ENCODE peak calls at places on chromosomes 1 and 21, in four cellular contexts. T is H1, C is mesendoderm, O is H9. L is an unnamed sample.

GRCh38 chr1:53110370-53111072 is 31.9 kb downstream of the SLC1A7 start:
- DNase-seq in T (no peak), C (no peak), O (no peak), L (peak; percentile 66)

GRCh38 chr1:17475729-17476128 is 36.3 kb upstream of the RCC2 start:
- DNase-seq in T (no peak), C (no peak), O (peak; percentile 22), L (peak; percentile 66)

GRCh38 chr1:54168206-54168965 is 15.6 kb upstream of the CDCP2 start:
- DNase-seq in T (no peak), C (no peak), O (no peak), L (no peak)

GRCh38 chr1:93816970-93817738 is 61.9 kb downstream of the DNTTIP2 start:
- DNase-seq in T (no peak), C (peak; percentile 81), O (no peak), L (peak; percentile 85)

GRCh38 chr21:33198346-33199135 is 31.2 kb upstream of the IFNAR2 start:
- DNase-seq in T (no peak), C (no peak), O (no peak), L (peak; percentile 63)

GRCh38 chr1:21192284-21192683 is 15.6 kb upstream of the EIF4G3 start:
- DNase-seq in T (no peak), C (no peak), O (no peak), L (no peak)

GRCh38 chr1:114485286-114485685 is 25.7 kb downstream of the TRIM33 start:
- DNase-seq in T (no peak), C (no peak), O (no peak), L (peak; percentile 14)

GRCh38 chr1:241167121-241167619 is 189.8 kb downstream of the RGS7 start:
- DNase-seq in T (no peak), C (no peak), O (no peak), L (no peak)

GRCh38 chr1:212232020-212232570 is 53.1 kb upstream of the PPP2R5A start:
- DNase-seq in T (no peak), C (no peak), O (no peak), L (no peak)

GRCh38 chr1:44406761-44407429 is 1.8 kb downstream of the RNF220 start:
- DNase-seq in T (peak; percentile 74), C (peak; percentile 35), O (no peak), L (no peak)

GRCh38 chr1:30506785-30507312 is 216.5 kb downstream of the MATN1 start:
- DNase-seq in T (no peak), C (no peak), O (no peak), L (no peak)

GRCh38 chr1:151837841-151838490 is 1.7 kb downstream of the C2CD4D start:
- DNase-seq in T (no peak), C (peak; percentile 29), O (no peak), L (peak; percentile 10)

GRCh38 chr21:33418686-33419085 is 15.5 kb downstream of the IFNGR2 start:
- DNase-seq in T (no peak), C (no peak), O (no peak), L (no peak)

GRCh38 chr21:44464351-44464750 is 9.0 kb downstream of the LRRC3 start:
- DNase-seq in T (no peak), C (no peak), O (no peak), L (no peak)

GRCh38 chr1:32138965-32139364 is 31.1 kb downstream of the KPNA6 start:
- DNase-seq in T (no peak), C (peak; percentile 31), O (no peak), L (peak; percentile 55)

GRCh38 chr1:161230762-161231161 is 4.9 kb downstream of the TOMM40L start:
- DNase-seq in T (no peak), C (no peak), O (no peak), L (no peak)

GRCh38 chr1:196400478-196401453 is 207.5 kb downstream of the KCNT2 start:
- DNase-seq in T (no peak), C (peak; percentile 18), O (no peak), L (peak; percentile 42)

GRCh38 chr1:42259739-42260064 is 75.3 kb downstream of the FOXJ3 start:
- DNase-seq in T (no peak), C (no peak), O (no peak), L (peak; percentile 42)

GRCh38 chr1:21626921-21627339 is 42.2 kb downstream of the RAP1GAP start:
- DNase-seq in T (no peak), C (no peak), O (no peak), L (no peak)

GRCh38 chr1:38243106-38243505 is 196.5 kb upstream of the POU3F1 start:
- DNase-seq in T (no peak), C (peak; percentile 38), O (peak; percentile 57), L (no peak)

GRCh38 chr1:189805735-189806134 is 671.9 kb downstream of the BRINP3 start:
- DNase-seq in T (no peak), C (peak; percentile 11), O (no peak), L (no peak)

GRCh38 chr1:63264161-63264560 is 58.2 kb upstream of the FOXD3 start:
- DNase-seq in T (no peak), C (peak; percentile 1), O (no peak), L (no peak)

GRCh38 chr1:162023547-162024501 is at the start of gene OLFML2B:
- DNase-seq in T (peak; percentile 88), C (peak; percentile 68), O (peak; percentile 81), L (peak; percentile 76)

GRCh38 chr1:184061396-184062003 is 10.0 kb downstream of the TSEN15 start:
- DNase-seq in T (no peak), C (peak; percentile 80), O (no peak), L (peak; percentile 88)

GRCh38 chr1:27408151-27408550 is 15.7 kb downstream of the GPR3 start:
- DNase-seq in T (no peak), C (no peak), O (no peak), L (no peak)

GRCh38 chr1:170240409-170240808 is 94.7 kb downstream of the NTMT2 start:
- DNase-seq in T (no peak), C (no peak), O (no peak), L (no peak)

GRCh38 chr1:234134878-234135277 is 230.4 kb downstream of the SLC35F3 start:
- DNase-seq in T (no peak), C (no peak), O (no peak), L (no peak)

GRCh38 chr1:31765041-31765467 is 914 bp upstream of the ADGRB2 start:
- DNase-seq in T (no peak), C (peak; percentile 59), O (no peak), L (peak; percentile 19)

GRCh38 chr1:114033219-114033706 is 54.0 kb downstream of the OLFML3 start:
- DNase-seq in T (peak; percentile 63), C (peak; percentile 89), O (peak; percentile 72), L (no peak)

GRCh38 chr1:107277022-107277421 is 136.2 kb downstream of the NTNG1 start:
- DNase-seq in T (peak; percentile 54), C (peak; percentile 79), O (peak; percentile 64), L (peak; percentile 36)

GRCh38 chr1:211135342-211135950 is 1.5 kb upstream of the KCNH1 start:
- DNase-seq in T (no peak), C (peak; percentile 75), O (no peak), L (peak; percentile 70)

GRCh38 chr1:166570954-166571353 is 268.3 kb upstream of the POGK start:
- DNase-seq in T (no peak), C (no peak), O (no peak), L (no peak)

DNA sequence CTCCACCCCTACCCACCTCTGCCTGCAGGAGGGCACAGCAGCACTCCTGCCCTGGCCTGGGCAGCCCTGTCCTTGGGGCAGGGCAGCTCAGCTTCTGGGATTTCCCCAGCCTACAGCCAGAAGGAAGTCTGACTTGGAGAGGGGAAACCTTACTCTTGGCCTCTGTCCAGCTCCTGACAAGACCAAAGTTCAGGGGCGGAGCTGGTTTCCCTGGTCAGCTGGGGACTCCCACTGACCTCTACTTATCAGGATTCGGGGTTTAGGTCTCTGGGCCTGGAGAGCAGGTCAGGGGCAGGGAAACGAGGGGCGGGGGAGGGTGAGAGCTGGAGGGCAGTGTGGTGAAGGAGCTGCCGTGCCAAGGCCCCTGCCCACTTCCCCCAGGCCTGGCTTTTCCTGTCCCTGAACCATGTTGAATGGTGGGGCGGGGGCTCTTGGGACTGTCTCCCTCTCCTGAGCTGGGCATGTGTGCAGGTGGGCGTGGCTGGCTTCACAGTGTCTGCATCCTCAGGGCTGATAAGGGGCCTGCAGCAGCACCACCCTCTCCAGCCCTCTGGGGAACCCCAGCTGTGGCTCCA is 16.8 kb upstream of the ETV3 start:
- DNase-seq in T (no peak), C (peak; percentile 46), O (no peak), L (peak; percentile 52)
- H2BK5ac ChIP-seq in T (no peak overlapping the region), C (peak overlapping the region; percentile 65), O (no peak overlapping the region), L (no peak overlapping the region)

DNA sequence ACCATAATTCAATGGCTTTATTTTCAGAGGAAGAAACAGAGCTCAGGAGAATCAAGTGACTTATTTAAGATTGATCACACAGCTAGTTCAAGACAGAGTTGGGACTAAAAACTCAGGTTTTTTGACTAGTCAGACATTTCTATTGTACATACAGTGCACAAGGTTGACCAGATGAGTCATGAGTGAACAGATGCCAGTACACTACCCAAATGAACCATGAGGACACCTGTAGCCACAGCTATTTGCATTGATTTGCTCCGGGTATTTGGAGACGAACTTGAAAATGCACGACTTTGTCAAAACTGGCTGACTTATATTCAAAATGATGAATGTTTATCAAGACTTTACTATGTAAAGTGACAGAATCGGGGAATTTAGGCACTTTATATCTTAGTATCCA is 161.7 kb upstream of the ST6GALNAC5 start:
- DNase-seq in T (no peak), C (no peak), O (no peak), L (no peak)
- H4K5ac ChIP-seq in T (no peak overlapping the region), C (no peak overlapping the region), O (no peak overlapping the region), L (no peak overlapping the region)

GRCh38 chr1:1921459-1921862 is 2.4 kb upstream of the TMEM52 start:
- DNase-seq in T (no peak), C (no peak), O (peak; percentile 24), L (no peak)

GRCh38 chr1:1918901-1919303 is at the start of gene TMEM52:
- DNase-seq in T (no peak), C (no peak), O (peak; percentile 91), L (no peak)

GRCh38 chr1:1920608-1921458 is 1.8 kb upstream of the TMEM52 start:
- DNase-seq in T (no peak), C (no peak), O (peak; percentile 31), L (no peak)

GRCh38 chr1:1919304-1920056 is 401 bp upstream of the TMEM52 start:
- DNase-seq in T (peak; percentile 100), C (peak; percentile 99), O (peak; percentile 100), L (peak; percentile 92)

DNA sequence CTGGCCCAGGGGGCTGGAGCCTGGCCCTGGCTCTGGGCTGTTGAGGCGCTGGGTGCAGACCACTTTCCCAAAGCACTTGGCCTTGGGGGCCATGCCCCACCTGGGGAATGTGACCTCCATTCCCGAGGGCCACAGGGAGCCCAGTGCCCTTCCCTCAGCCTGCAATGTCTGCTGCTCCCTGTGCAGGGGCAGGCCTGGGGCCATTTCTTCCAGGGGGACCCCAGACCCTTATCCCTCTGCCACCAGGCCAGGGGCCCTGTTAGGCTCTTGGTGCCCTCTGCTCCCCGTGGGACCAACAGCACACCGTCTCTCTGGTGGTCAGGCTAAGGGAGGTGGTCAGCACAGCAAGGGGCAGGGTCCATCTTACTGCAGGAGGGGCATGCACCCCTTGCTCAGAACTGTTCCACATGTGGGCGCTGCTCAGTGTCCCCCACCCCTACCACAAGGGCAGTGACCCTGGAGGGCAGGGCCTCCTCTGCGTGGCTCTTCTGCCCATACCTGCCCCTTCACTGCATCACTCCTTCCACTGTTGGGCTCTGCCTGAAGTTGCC is 1.1 kb upstream of the TMEM52 start:
- DNase-seq in T (no peak), C (no peak), O (no peak), L (no peak)
- H2BK5ac ChIP-seq in T (peak overlapping the region; percentile 15), C (no peak overlapping the region), O (no peak overlapping the region), L (no peak overlapping the region)

DNA sequence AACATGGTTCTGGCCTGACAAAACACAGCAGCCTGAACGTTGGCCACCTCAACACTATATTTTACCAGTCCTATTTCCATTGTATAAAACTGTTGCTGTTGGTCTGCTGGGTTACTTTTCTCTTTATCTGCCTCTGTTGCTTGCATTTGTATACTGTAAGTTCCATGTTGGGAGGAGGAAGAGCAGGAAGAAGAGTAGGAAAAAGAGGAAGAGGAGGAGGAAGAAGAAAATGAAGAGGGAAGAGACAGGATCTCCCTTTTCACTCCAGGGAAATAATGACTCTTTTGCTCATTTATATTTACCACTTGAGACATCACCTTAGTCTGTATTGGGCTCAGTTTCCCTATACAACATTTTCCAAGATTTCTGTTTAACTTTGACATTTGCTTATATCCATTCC is 134.2 kb downstream of the PTPRC start:
- DNase-seq in T (no peak), C (no peak), O (no peak), L (no peak)
- H4K5ac ChIP-seq in T (no peak overlapping the region), C (no peak overlapping the region), O (no peak overlapping the region), L (no peak overlapping the region)